ENCODE peak calls at places on chromosomes 13 and 19, in eight cellular contexts. H is activated CD8-positive, alpha-beta T cell treated with anti-CD3 and anti-CD28 coated beads for 36 hours; W is amniotic stem cell; V is mucosa of descending colon; G is cardiac fibroblast; S is stimulated activated CD4-positive, alpha-beta T cell treated with anti-CD3 and anti-CD28 coated beads, Interleukin-2, amount 100 ng/mL, for 48 hours; T is hippocampal formation; I is hypothalamus. K is an unnamed sample.

GRCh38 chr13:38763446-38764381 is 76.8 kb downstream of the FREM2 start:
- DNase-seq in H (peak), W (peak), V (no peak), G (peak), S (no peak), T (peak), I (peak), K (peak)

GRCh38 chr19:2550431-2551171 is 74.7 kb downstream of the GADD45B start:
- DNase-seq in H (no peak), W (no peak), V (no peak), G (no peak), S (no peak), T (peak), I (peak), K (no peak)

GRCh38 chr19:38143847-38144246 is 80.2 kb downstream of the DPF1 start:
- DNase-seq in H (peak), W (no peak), V (no peak), G (no peak), S (no peak), T (no peak), I (no peak), K (no peak)

GRCh38 chr13:49400755-49401659 is 42.9 kb downstream of the CAB39L start:
- DNase-seq in H (no peak), W (no peak), V (no peak), G (peak), S (no peak), T (no peak), I (peak), K (no peak)

GRCh38 chr13:32476892-32477291 is 49.0 kb upstream of the N4BP2L1 start:
- DNase-seq in H (no peak), W (no peak), V (no peak), G (no peak), S (no peak), T (no peak), I (no peak), K (no peak)

GRCh38 chr19:54262066-54262465 is 5.0 kb upstream of the LILRB5 start:
- DNase-seq in H (no peak), W (no peak), V (no peak), G (no peak), S (no peak), T (no peak), I (no peak), K (no peak)

GRCh38 chr19:19544257-19545127 is 6.4 kb downstream of the CILP2 start:
- DNase-seq in H (no peak), W (no peak), V (no peak), G (no peak), S (no peak), T (no peak), I (no peak), K (no peak)

GRCh38 chr13:74681891-74682290 is 547.7 kb upstream of the KLF12 start:
- DNase-seq in H (no peak), W (no peak), V (no peak), G (no peak), S (no peak), T (no peak), I (no peak), K (no peak)

GRCh38 chr19:17777840-17778620 is 16.9 kb upstream of the B3GNT3 start:
- DNase-seq in H (peak), W (no peak), V (peak), G (peak), S (peak), T (peak), I (no peak), K (no peak)

GRCh38 chr19:1747285-1748114 is 5.8 kb upstream of the ONECUT3 start:
- DNase-seq in H (peak), W (no peak), V (no peak), G (peak), S (peak), T (no peak), I (no peak), K (no peak)

GRCh38 chr13:29190298-29190697 is 370.2 kb downstream of the MTUS2 start:
- DNase-seq in H (no peak), W (no peak), V (no peak), G (no peak), S (no peak), T (no peak), I (no peak), K (no peak)

GRCh38 chr13:51249254-51249653 is 27.1 kb downstream of the FAM124A start:
- DNase-seq in H (no peak), W (no peak), V (no peak), G (no peak), S (no peak), T (no peak), I (no peak), K (no peak)

GRCh38 chr19:4393947-4394590 is 6.3 kb downstream of the SH3GL1 start:
- DNase-seq in H (no peak), W (no peak), V (no peak), G (no peak), S (no peak), T (no peak), I (no peak), K (no peak)

GRCh38 chr13:102799544-102800144 is 725 bp downstream of the BIVM start:
- DNase-seq in H (peak), W (no peak), V (no peak), G (peak), S (no peak), T (peak), I (peak), K (no peak)

GRCh38 chr13:80010286-80010831 is 330.6 kb downstream of the SPRY2 start:
- DNase-seq in H (no peak), W (no peak), V (no peak), G (no peak), S (no peak), T (peak), I (peak), K (no peak)

GRCh38 chr19:1874554-1875185 is 10.6 kb downstream of the ABHD17A start:
- DNase-seq in H (peak), W (no peak), V (no peak), G (no peak), S (no peak), T (no peak), I (no peak), K (no peak)

GRCh38 chr19:51799998-51800848 is 5.3 kb downstream of the FPR3 start:
- DNase-seq in H (no peak), W (no peak), V (no peak), G (peak), S (no peak), T (no peak), I (no peak), K (no peak)

GRCh38 chr19:1068111-1069001 is 1.4 kb downstream of the ARHGAP45 start:
- DNase-seq in H (peak), W (no peak), V (peak), G (no peak), S (no peak), T (peak), I (no peak), K (no peak)

GRCh38 chr13:111177803-111178389 is 62.8 kb downstream of the ARHGEF7 start:
- DNase-seq in H (no peak), W (peak), V (no peak), G (peak), S (no peak), T (no peak), I (no peak), K (no peak)

GRCh38 chr13:28429685-28430290 is 65.1 kb downstream of the FLT1 start:
- DNase-seq in H (no peak), W (no peak), V (no peak), G (peak), S (no peak), T (no peak), I (no peak), K (no peak)

GRCh38 chr19:55336101-55336500 is 3.6 kb upstream of the KMT5C start:
- DNase-seq in H (no peak), W (no peak), V (no peak), G (peak), S (no peak), T (no peak), I (no peak), K (no peak)

GRCh38 chr13:41916173-41916954 is 44.5 kb downstream of the VWA8 start:
- DNase-seq in H (no peak), W (peak), V (no peak), G (peak), S (no peak), T (no peak), I (no peak), K (no peak)